ENCODE peak calls at places on chromosomes 16 and 17, in six cellular contexts. O, H, X, J, Q and S are unnamed samples.

GRCh38 chr17:15269690-15270089 is 4.6 kb upstream of the PMP22 start:
- DNase-seq in X (peak; percentile 34), O (peak; percentile 54), H (no peak), J (no peak), Q (no peak), S (no peak)

GRCh38 chr17:76268015-76268749 is 3.0 kb downstream of the UBALD2 start:
- DNase-seq in O (peak; percentile 90), X (peak; percentile 83), H (no peak), J (no peak), Q (no peak), S (peak; percentile 93)

GRCh38 chr17:7440113-7440822 is 956 bp downstream of the FGF11 start:
- DNase-seq in H (no peak), Q (no peak), J (no peak), O (no peak), X (peak; percentile 22), S (peak; percentile 80)

GRCh38 chr16:66705790-66706505 is 9.4 kb upstream of the CMTM4 start:
- DNase-seq in X (peak; percentile 61), O (peak; percentile 58), J (no peak), Q (no peak), H (no peak), S (peak; percentile 81)

GRCh38 chr17:45291170-45291805 is 25.5 kb downstream of the MAP3K14 start:
- DNase-seq in Q (no peak), J (no peak), H (no peak), X (no peak), O (no peak), S (no peak)

GRCh38 chr17:41263212-41263611 is 2.0 kb upstream of the KRTAP9-6 start:
- DNase-seq in X (no peak), J (no peak), O (no peak), H (no peak), Q (no peak), S (no peak)

GRCh38 chr16:81442220-81442908 is 2.2 kb upstream of the CMIP start:
- DNase-seq in J (no peak), X (no peak), Q (no peak), O (no peak), H (no peak), S (no peak)

GRCh38 chr17:9290226-9290613 is 268.9 kb downstream of the NTN1 start:
- DNase-seq in Q (no peak), X (no peak), H (no peak), J (no peak), O (no peak), S (no peak)

GRCh38 chr17:39791296-39791992 is 53.7 kb downstream of the GRB7 start:
- DNase-seq in Q (no peak), H (no peak), O (no peak), J (no peak), X (no peak), S (no peak)

GRCh38 chr17:36183811-36184765 is 7.7 kb upstream of the TBC1D3B start:
- DNase-seq in X (no peak), Q (no peak), J (no peak), H (no peak), O (no peak), S (no peak)

GRCh38 chr17:773467-774319 is 8.4 kb downstream of the GLOD4 start:
- DNase-seq in O (no peak), X (no peak), Q (no peak), H (no peak), J (no peak), S (no peak)

GRCh38 chr16:21599994-21600773 is 807 bp downstream of the METTL9 start:
- DNase-seq in H (no peak), O (peak; percentile 44), J (no peak), Q (no peak), X (peak; percentile 51), S (no peak)

GRCh38 chr17:19237389-19238166 is 412 bp downstream of the EPN2 start:
- DNase-seq in X (no peak), J (no peak), H (no peak), O (no peak), Q (no peak), S (peak; percentile 80)

GRCh38 chr16:2428051-2428786 is 1.0 kb upstream of the CCNF start:
- DNase-seq in Q (no peak), J (no peak), O (peak; percentile 27), X (peak; percentile 7), H (no peak), S (peak; percentile 67)

GRCh38 chr17:44928950-44929720 is 13.8 kb upstream of the GFAP start:
- DNase-seq in H (no peak), X (no peak), O (no peak), J (no peak), Q (no peak), S (peak; percentile 54)

GRCh38 chr17:82449883-82450356 is 632 bp downstream of the CYBC1 start:
- DNase-seq in J (no peak), O (no peak), X (no peak), Q (no peak), H (no peak), S (no peak)

GRCh38 chr17:48600244-48601098 is 4.3 kb downstream of the HOXB6 start:
- DNase-seq in Q (no peak), J (no peak), H (no peak), X (no peak), O (no peak), S (no peak)

GRCh38 chr17:8664426-8665105 is 34.0 kb upstream of the MYH10 start:
- DNase-seq in H (no peak), X (no peak), Q (no peak), J (no peak), O (no peak), S (no peak)

GRCh38 chr17:40666366-40666765 is 1.4 kb upstream of the KRT222 start:
- DNase-seq in X (no peak), O (no peak), H (no peak), J (no peak), Q (no peak), S (no peak)

GRCh38 chr16:25135239-25135878 is 23.8 kb downstream of the LCMT1 start:
- DNase-seq in X (peak; percentile 44), O (peak; percentile 40), J (no peak), H (peak; percentile 12), Q (no peak), S (no peak)

GRCh38 chr16:10594312-10594950 is 14.0 kb upstream of the EMP2 start:
- DNase-seq in Q (no peak), O (no peak), H (no peak), J (no peak), X (no peak), S (no peak)